ENCODE peak calls at places on chromosomes 3 and 15, in six cellular contexts. U is amygdala; O is GM12865; R is epithelial cell of prostate; G is A673; W is activated CD4-positive, alpha-beta T cell treated with anti-CD3 and anti-CD28 coated beads, Interleukin-2, amount 50 U/mL, for 1 hour. E is an unnamed sample.

GRCh38 chr3:142027713-142028112 is 121.6 kb downstream of the TFDP2 start:
- DNase-seq in U (no peak), O (peak; percentile 58), R (no peak), G (peak; percentile 77), W (no peak), E (no peak)

GRCh38 chr15:64688179-64688578 is 87.2 kb downstream of the RBPMS2 start:
- DNase-seq in U (no peak), O (no peak), R (no peak), G (no peak), W (no peak), E (no peak)

GRCh38 chr15:89364341-89364740 is 29.7 kb upstream of the POLG start:
- DNase-seq in U (peak; percentile 7), O (no peak), R (no peak), G (no peak), W (no peak), E (no peak)

GRCh38 chr3:27713435-27713880 is 8.7 kb downstream of the EOMES start:
- DNase-seq in U (no peak), O (no peak), R (no peak), G (no peak), W (no peak), E (no peak)

GRCh38 chr3:144085964-144086363 is 114.3 kb downstream of the DIPK2A start:
- DNase-seq in U (no peak), O (no peak), R (peak; percentile 66), G (peak; percentile 90), W (no peak), E (peak; percentile 33)

GRCh38 chr3:65820600-65820999 is 218.1 kb downstream of the MAGI1 start:
- DNase-seq in U (no peak), O (no peak), R (no peak), G (no peak), W (no peak), E (no peak)

GRCh38 chr3:71201939-71202338 is 381.6 kb downstream of the FOXP1 start:
- DNase-seq in U (peak; percentile 41), O (no peak), R (no peak), G (peak; percentile 83), W (no peak), E (no peak)

GRCh38 chr3:93910085-93910484 is 63.6 kb downstream of the PROS1 start:
- DNase-seq in U (no peak), O (no peak), R (no peak), G (no peak), W (no peak), E (no peak)

GRCh38 chr3:138066972-138067371 is 48.4 kb downstream of the DZIP1L start:
- DNase-seq in U (no peak), O (no peak), R (no peak), G (no peak), W (no peak), E (no peak)

GRCh38 chr15:77013786-77014136 is 18.8 kb downstream of the PSTPIP1 start:
- DNase-seq in U (no peak), O (peak; percentile 72), R (no peak), G (no peak), W (peak; percentile 81), E (no peak)

GRCh38 chr3:126014252-126014651 is 45.3 kb downstream of the ROPN1B start:
- DNase-seq in U (no peak), O (no peak), R (no peak), G (peak; percentile 68), W (no peak), E (no peak)

GRCh38 chr3:122676759-122677158 is 3.9 kb upstream of the PARP14 start:
- DNase-seq in U (no peak), O (no peak), R (no peak), G (no peak), W (no peak), E (no peak)

GRCh38 chr15:82397817-82398216 is 31.8 kb upstream of the GOLGA6L9 start:
- DNase-seq in U (no peak), O (no peak), R (no peak), G (no peak), W (no peak), E (no peak)

GRCh38 chr15:63305276-63305675 is 27.9 kb downstream of the APH1B start:
- DNase-seq in U (no peak), O (no peak), R (no peak), G (no peak), W (no peak), E (no peak)

GRCh38 chr15:81211376-81211775 is 14.7 kb downstream of the IL16 start:
- DNase-seq in U (no peak), O (no peak), R (no peak), G (no peak), W (no peak), E (no peak)

E was measured in keratinocyte.